ENCODE peak calls at places on chromosomes 12 and 14, in five cellular contexts. M, J, U, P and I are unnamed samples.

GRCh38 chr12:120225852-120226640 is 25.1 kb upstream of the RPLP0 start:
- DNase-seq in P (peak), J (no peak), U (no peak), M (no peak), I (no peak)

GRCh38 chr12:65882504-65882903 is 58.2 kb downstream of the HMGA2 start:
- DNase-seq in J (no peak), P (no peak), U (no peak), M (no peak), I (no peak)

GRCh38 chr14:100567009-100567876 is 20.0 kb downstream of the BEGAIN start:
- DNase-seq in J (no peak), P (no peak), U (no peak), M (no peak), I (no peak)

GRCh38 chr14:100297320-100298300 is 8.6 kb downstream of the SLC25A29 start:
- DNase-seq in P (peak), U (no peak), M (no peak), J (peak), I (no peak)

GRCh38 chr12:78787576-78787975 is 77.0 kb upstream of the SYT1 start:
- DNase-seq in M (no peak), J (no peak), U (no peak), P (no peak), I (no peak)

GRCh38 chr12:76820888-76821482 is 57.1 kb downstream of the ZDHHC17 start:
- DNase-seq in M (no peak), P (peak), J (no peak), U (peak), I (no peak)

GRCh38 chr12:119780786-119781434 is 96.2 kb downstream of the CIT start:
- DNase-seq in M (no peak), J (peak), U (peak), P (no peak), I (no peak)

GRCh38 chr12:58764100-58764953 is 156.0 kb downstream of the LRIG3 start:
- DNase-seq in J (no peak), U (no peak), P (no peak), M (no peak), I (no peak)

GRCh38 chr12:113174461-113175384 is 10.6 kb downstream of the DDX54 start:
- DNase-seq in M (no peak), J (peak), P (peak), U (peak), I (no peak)

GRCh38 chr12:95118788-95119179 is 45.4 kb upstream of the NR2C1 start:
- DNase-seq in U (peak), P (no peak), M (no peak), J (no peak), I (no peak)

GRCh38 chr12:64034901-64035576 is 187.1 kb downstream of the KICS2 start:
- DNase-seq in M (no peak), P (no peak), U (no peak), J (no peak), I (no peak)

GRCh38 chr14:89384023-89384422 is 33.0 kb downstream of the FOXN3 start:
- DNase-seq in J (no peak), M (no peak), U (no peak), P (no peak), I (peak)

GRCh38 chr14:71933026-71933587 is 878 bp downstream of the RGS6 start:
- DNase-seq in J (no peak), U (no peak), M (no peak), P (no peak), I (no peak)

GRCh38 chr14:24443053-24443683 is 592 bp upstream of the SDR39U1 start:
- DNase-seq in J (no peak), P (no peak), U (peak), M (no peak), I (no peak)

GRCh38 chr12:5439333-5439732 is 7.4 kb downstream of the NTF3 start:
- DNase-seq in P (no peak), U (no peak), M (no peak), J (no peak), I (no peak)

GRCh38 chr14:57869530-57870088 is 3.7 kb upstream of the SLC35F4 start:
- DNase-seq in P (no peak), U (peak), M (no peak), J (no peak), I (no peak)

GRCh38 chr12:63420206-63420644 is 248.1 kb downstream of the DPY19L2 start:
- DNase-seq in J (peak), M (peak), P (no peak), U (peak), I (no peak)

GRCh38 chr14:75223664-75224154 is 47.3 kb upstream of the TMED10 start:
- DNase-seq in P (peak), J (peak), U (no peak), M (no peak), I (no peak)

GRCh38 chr14:63663428-63664142 is 21.9 kb upstream of the WDR89 start:
- DNase-seq in M (no peak), U (no peak), J (peak), P (no peak), I (no peak)

GRCh38 chr12:20596036-20596435 is 99.1 kb upstream of the SLCO1C1 start:
- DNase-seq in P (no peak), U (no peak), J (no peak), M (no peak), I (no peak)

GRCh38 chr12:53624453-53624852 is 1.7 kb downstream of the ATF7 start:
- DNase-seq in U (no peak), J (no peak), M (no peak), P (no peak), I (no peak)

GRCh38 chr14:95903616-95904107 is 27.0 kb downstream of the TUNAR start:
- DNase-seq in U (no peak), P (no peak), J (no peak), M (no peak), I (no peak)

GRCh38 chr14:96120392-96120791 is 81.2 kb downstream of the C14orf132 start:
- DNase-seq in U (no peak), M (no peak), P (no peak), J (no peak), I (no peak)

GRCh38 chr12:32390572-32391219 is 8.7 kb upstream of the FGD4 start:
- DNase-seq in M (peak), J (peak), U (peak), P (no peak), I (no peak)

GRCh38 chr12:97801471-97802045 is 339.0 kb downstream of the RMST start:
- DNase-seq in U (no peak), M (no peak), J (no peak), P (no peak), I (no peak)

GRCh38 chr14:78701246-78701645 is 531.1 kb downstream of the NRXN3 start:
- DNase-seq in P (no peak), U (no peak), M (no peak), J (no peak), I (no peak)

GRCh38 chr12:40033260-40033649 is 72.6 kb downstream of the SLC2A13 start:
- DNase-seq in M (no peak), U (peak), J (peak), P (no peak), I (no peak)

GRCh38 chr12:75944097-75944904 is 87.3 kb downstream of the PHLDA1 start:
- DNase-seq in U (peak), M (no peak), P (no peak), J (no peak), I (no peak)

GRCh38 chr12:12592930-12593329 is 18.7 kb upstream of the CREBL2 start:
- DNase-seq in M (no peak), P (no peak), U (peak), J (no peak), I (no peak)

GRCh38 chr14:101508196-101508947 is 52.9 kb upstream of the DIO3 start:
- DNase-seq in J (peak), P (no peak), M (no peak), U (no peak), I (peak)